ENCODE peak calls at places on chromosomes 7 and 10, in ten cellular contexts. A, E, S, C, V, Q, F, Z, R and U are unnamed samples.

GRCh38 chr10:33935350-33935749 is 600.9 kb upstream of the NRP1 start:
- DNase-seq in A (no peak), E (no peak), S (no peak), C (no peak), V (no peak), Q (no peak), F (no peak), Z (no peak), R (no peak), U (no peak)

GRCh38 chr7:29587195-29587808 is 23.7 kb downstream of the PRR15 start:
- DNase-seq in A (no peak), E (no peak), S (no peak), C (no peak), V (no peak), Q (no peak), F (no peak), Z (no peak), R (no peak), U (no peak)

GRCh38 chr7:79590571-79591274 is 137.3 kb upstream of the MAGI2 start:
- DNase-seq in A (no peak), E (no peak), S (no peak), C (no peak), V (no peak), Q (no peak), F (no peak), Z (no peak), R (no peak), U (no peak)

GRCh38 chr10:35912615-35913170 is 270.6 kb upstream of the FZD8 start:
- DNase-seq in A (no peak), E (no peak), S (no peak), C (no peak), V (peak), Q (no peak), F (no peak), Z (peak), R (no peak), U (peak)

GRCh38 chr10:123402656-123403055 is 248.5 kb downstream of the BUB3 start:
- DNase-seq in A (no peak), E (no peak), S (no peak), C (peak), V (no peak), Q (no peak), F (no peak), Z (no peak), R (no peak), U (no peak)

GRCh38 chr7:157299613-157300405 is 37.0 kb upstream of the DNAJB6 start:
- DNase-seq in A (peak), E (no peak), S (peak), C (no peak), V (no peak), Q (peak), F (no peak), Z (no peak), R (peak), U (no peak)

GRCh38 chr7:50558380-50559051 is 6.7 kb downstream of the DDC start:
- DNase-seq in A (no peak), E (no peak), S (no peak), C (no peak), V (no peak), Q (no peak), F (no peak), Z (no peak), R (no peak), U (no peak)

GRCh38 chr10:33618196-33618595 is 283.7 kb upstream of the NRP1 start:
- DNase-seq in A (no peak), E (no peak), S (no peak), C (no peak), V (no peak), Q (no peak), F (no peak), Z (no peak), R (no peak), U (no peak)

GRCh38 chr7:135169141-135169935 is 1.2 kb downstream of the CYREN start:
- DNase-seq in A (peak), E (no peak), S (peak), C (peak), V (peak), Q (no peak), F (peak), Z (peak), R (peak), U (peak)
- TF ChIP-seq CTCF in A (peak), E (no peak), S (peak), C (peak), V (peak), Q (peak), F (no peak), Z (peak), R (peak), U (peak)

GRCh38 chr10:97905276-97905675 is 55.6 kb downstream of the GOLGA7B start:
- DNase-seq in A (no peak), E (no peak), S (no peak), C (no peak), V (no peak), Q (no peak), F (no peak), Z (no peak), R (no peak), U (no peak)

GRCh38 chr10:97904576-97904975 is 54.9 kb downstream of the GOLGA7B start:
- DNase-seq in A (no peak), E (no peak), S (no peak), C (no peak), V (no peak), Q (peak), F (no peak), Z (no peak), R (no peak), U (no peak)

GRCh38 chr10:97904026-97904410 is 54.4 kb downstream of the GOLGA7B start:
- DNase-seq in A (no peak), E (no peak), S (no peak), C (no peak), V (no peak), Q (peak), F (no peak), Z (no peak), R (no peak), U (no peak)

GRCh38 chr10:97901381-97901780 is 51.7 kb downstream of the GOLGA7B start:
- DNase-seq in A (no peak), E (no peak), S (no peak), C (no peak), V (no peak), Q (no peak), F (no peak), Z (no peak), R (no peak), U (no peak)

DNA sequence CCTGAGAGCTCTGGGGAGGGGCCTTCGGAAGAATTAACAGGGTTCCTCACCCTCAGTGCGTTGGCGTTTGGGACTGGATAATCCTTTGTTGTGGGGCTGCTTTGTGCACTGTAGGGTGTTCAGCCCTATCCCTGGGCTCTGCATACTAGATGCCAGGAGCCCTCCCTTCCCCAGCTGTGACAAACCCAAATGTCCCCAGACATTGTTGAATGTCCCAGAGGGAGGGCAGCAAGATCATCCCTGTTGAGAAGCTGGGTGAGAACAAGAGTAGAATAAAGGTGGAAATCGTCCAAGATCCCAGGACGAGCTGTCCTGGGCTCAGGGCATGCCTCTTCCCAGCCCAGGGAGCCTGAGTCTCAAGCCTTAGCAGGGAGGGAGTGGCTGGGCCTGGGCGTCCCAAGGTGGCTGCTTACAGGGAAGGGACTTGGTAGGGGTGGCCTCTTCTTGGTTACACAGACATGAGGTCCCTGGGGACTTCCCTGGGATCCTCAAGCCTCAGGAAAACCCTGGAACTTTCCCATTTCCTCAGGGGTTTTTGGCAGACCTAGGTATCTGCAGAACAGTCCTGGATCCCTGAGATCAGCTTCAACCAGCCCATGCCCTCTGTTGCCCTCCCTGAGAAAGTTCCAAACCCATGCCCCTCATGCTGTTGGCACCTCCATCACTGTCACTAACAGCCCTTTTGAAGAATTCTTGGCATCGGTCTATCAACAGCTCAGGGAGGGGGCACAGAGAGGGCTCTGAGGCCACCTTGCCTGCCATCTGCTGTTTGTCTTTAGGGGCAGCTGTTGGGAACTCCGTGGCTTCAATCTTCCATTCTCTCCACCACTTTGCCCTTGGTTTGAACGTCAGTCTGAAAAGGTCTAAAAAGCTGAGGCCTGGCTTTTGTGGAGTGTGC is 53.7 kb downstream of the GOLGA7B start:
- DNase-seq in A (no peak), E (no peak), S (no peak), C (no peak), V (no peak), Q (no peak), F (no peak), Z (peak), R (no peak), U (no peak)
- TF ChIP-seq CTCF in A (no peak), E (no peak), S (no peak), C (no peak), V (no peak), Q (no peak), F (no peak), Z (no peak), R (no peak), U (no peak)

GRCh38 chr7:117389871-117390270 is 37.4 kb downstream of the ASZ1 start:
- DNase-seq in A (no peak), E (no peak), S (no peak), C (no peak), V (no peak), Q (no peak), F (no peak), Z (no peak), R (no peak), U (no peak)

GRCh38 chr7:117395743-117396142 is 31.6 kb downstream of the ASZ1 start:
- DNase-seq in A (no peak), E (no peak), S (no peak), C (no peak), V (peak), Q (no peak), F (no peak), Z (peak), R (no peak), U (no peak)

DNA sequence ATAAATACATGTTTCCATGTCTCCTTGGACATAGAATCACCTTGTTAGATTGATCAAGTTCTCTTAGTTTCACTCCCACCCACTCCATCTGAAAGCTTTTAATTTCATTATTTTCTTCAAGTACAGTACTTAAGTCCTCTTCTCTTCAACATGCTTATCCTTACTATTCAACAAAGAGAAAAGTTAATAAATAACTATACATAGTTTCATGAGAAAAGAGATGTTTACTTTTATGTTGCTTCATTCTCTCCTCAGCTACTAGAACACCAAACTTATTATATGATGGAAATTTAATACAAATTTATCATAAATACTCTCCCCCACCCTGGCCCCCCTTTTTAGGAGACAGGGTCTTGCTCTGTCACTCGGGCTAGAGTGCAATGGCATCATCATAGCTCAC is 33.5 kb downstream of the ASZ1 start:
- DNase-seq in A (no peak), E (no peak), S (no peak), C (no peak), V (no peak), Q (no peak), F (no peak), Z (no peak), R (no peak), U (no peak)
- TF ChIP-seq CTCF in A (no peak), E (no peak), S (no peak), C (no peak), V (no peak), Q (no peak), F (no peak), Z (no peak), R (no peak), U (no peak)

GRCh38 chr10:77835669-77836086 is 90.9 kb downstream of the DLG5 start:
- DNase-seq in A (no peak), E (no peak), S (no peak), C (no peak), V (no peak), Q (no peak), F (no peak), Z (no peak), R (no peak), U (no peak)

GRCh38 chr10:77837925-77838595 is 88.5 kb downstream of the DLG5 start:
- DNase-seq in A (no peak), E (no peak), S (no peak), C (no peak), V (no peak), Q (no peak), F (no peak), Z (no peak), R (no peak), U (no peak)

GRCh38 chr10:77834943-77835668 is 91.4 kb downstream of the DLG5 start:
- DNase-seq in A (no peak), E (no peak), S (no peak), C (no peak), V (no peak), Q (no peak), F (no peak), Z (no peak), R (no peak), U (no peak)

GRCh38 chr10:77836299-77836820 is 90.2 kb downstream of the DLG5 start:
- DNase-seq in A (no peak), E (peak), S (no peak), C (peak), V (peak), Q (no peak), F (peak), Z (no peak), R (peak), U (peak)

GRCh38 chr10:77837248-77837924 is 89.2 kb downstream of the DLG5 start:
- DNase-seq in A (peak), E (no peak), S (no peak), C (peak), V (peak), Q (no peak), F (peak), Z (peak), R (peak), U (peak)
- TF ChIP-seq CTCF in A (no peak), E (no peak), S (no peak), C (peak), V (peak), Q (no peak), F (peak), Z (peak), R (no peak), U (no peak)

GRCh38 chr7:37848297-37848696 is at the start of gene NME8:
- DNase-seq in A (no peak), E (no peak), S (no peak), C (no peak), V (no peak), Q (no peak), F (no peak), Z (no peak), R (no peak), U (no peak)

DNA sequence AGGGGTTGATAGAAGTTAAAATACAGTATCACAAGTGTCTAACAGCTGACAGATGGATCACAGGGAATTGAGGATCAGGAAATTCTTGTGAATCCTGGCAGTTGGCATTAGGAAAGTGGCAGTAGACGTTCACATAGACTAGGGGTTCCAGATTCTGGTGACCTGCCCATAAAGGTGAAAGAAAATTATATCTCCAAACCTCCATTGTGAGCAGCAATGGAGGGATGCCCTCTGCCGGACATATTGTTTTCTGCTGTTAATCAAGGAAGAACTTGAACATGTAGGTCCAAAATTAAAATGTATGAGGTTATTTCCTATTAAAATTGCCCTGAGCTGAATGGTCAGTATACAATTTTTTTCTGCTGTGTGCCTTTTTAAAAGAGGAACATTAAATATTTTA is 5.1 kb downstream of the NME8 start:
- DNase-seq in A (peak), E (no peak), S (peak), C (peak), V (no peak), Q (no peak), F (no peak), Z (no peak), R (peak), U (no peak)
- TF ChIP-seq CTCF in A (peak), E (no peak), S (peak), C (peak), V (no peak), Q (no peak), F (no peak), Z (peak), R (peak), U (peak)

GRCh38 chr7:99127636-99128035 is 16.3 kb downstream of the SMURF1 start:
- DNase-seq in A (no peak), E (no peak), S (no peak), C (no peak), V (peak), Q (no peak), F (no peak), Z (no peak), R (no peak), U (no peak)
- TF ChIP-seq CTCF in A (no peak), E (no peak), S (no peak), C (no peak), V (no peak), Q (no peak), F (no peak), Z (no peak), R (no peak), U (no peak)

DNA sequence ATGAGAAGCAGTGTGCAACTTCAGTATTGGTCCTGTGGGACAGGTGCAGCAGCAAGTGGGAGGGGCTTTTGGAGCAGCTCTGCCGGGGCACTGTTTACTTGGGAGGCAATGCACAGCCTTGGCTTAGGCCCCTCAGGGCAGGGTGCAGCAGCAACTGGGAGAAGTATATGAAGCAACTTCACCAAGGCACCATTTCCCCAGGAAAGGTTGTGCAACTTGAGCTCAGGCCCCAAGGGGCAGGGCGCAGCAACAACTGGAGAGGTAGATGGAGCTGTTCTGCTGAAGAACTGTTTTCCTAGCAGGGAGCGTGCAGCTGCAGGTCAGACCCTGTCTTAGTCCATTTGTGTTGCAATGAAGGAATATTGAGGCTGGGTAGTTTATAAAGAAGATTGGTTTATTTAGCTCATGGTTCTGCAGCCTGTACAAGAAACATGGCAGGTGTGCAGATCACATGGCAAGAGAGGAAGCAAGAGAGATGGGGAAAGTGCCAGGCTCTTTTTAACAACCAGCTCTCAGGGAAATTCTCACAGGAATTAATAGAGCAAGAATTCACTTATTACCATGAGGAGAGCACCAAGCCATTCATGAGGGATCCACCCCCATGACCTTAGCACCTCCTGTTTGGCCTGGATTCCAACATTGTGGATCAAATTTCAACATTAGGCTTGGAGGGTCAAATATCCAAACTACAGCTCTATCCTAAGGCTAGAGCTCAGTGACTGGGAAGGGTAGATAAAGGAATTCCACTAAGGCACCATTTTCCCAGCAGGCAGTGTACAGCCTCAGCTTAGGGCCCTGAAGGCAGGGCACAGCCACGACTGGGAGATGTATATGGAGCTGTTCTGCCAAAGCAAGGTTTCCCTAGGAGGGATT is 10.9 kb downstream of the GPR141 start:
- DNase-seq in A (no peak), E (no peak), S (no peak), C (no peak), V (no peak), Q (peak), F (no peak), Z (peak), R (peak), U (no peak)
- TF ChIP-seq CTCF in A (no peak), E (no peak), S (no peak), C (no peak), V (no peak), Q (no peak), F (no peak), Z (peak), R (no peak), U (no peak)

DNA sequence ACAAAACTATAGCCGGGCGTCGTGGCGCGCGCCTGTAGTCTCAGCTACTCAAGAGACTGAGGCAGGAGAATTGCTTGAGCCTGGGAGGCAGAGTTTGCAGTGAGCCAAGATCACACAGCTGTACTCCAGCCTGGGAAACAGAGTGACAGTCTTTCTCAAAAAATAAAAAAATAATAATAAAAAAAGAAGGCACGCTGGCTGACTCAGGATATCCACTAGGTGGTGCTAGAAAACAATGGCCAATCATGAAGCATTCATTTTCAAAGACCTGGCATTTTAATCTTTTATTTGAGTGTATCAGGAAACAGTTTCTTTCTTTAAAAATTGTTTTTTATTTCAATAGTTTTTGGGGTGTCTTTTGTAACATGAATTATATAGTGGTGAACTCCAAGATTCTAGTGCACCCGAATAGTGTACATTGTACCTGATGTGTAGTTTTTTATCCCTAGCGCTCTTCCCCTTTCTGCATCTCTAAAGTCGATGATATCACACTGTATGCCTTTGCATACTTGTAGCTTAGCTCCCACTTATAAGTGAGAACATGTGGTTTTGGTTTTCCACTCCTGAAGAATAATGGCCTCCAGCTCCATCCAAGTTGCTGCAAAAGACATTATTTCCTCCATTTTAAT is 88.6 kb downstream of the LYZL1 start:
- DNase-seq in A (no peak), E (no peak), S (no peak), C (peak), V (peak), Q (no peak), F (no peak), Z (peak), R (peak), U (peak)
- TF ChIP-seq CTCF in A (peak), E (peak), S (peak), C (peak), V (peak), Q (peak), F (peak), Z (peak), R (peak), U (peak)

GRCh38 chr7:2661096-2661449 is 26.9 kb upstream of the AMZ1 start:
- DNase-seq in A (no peak), E (no peak), S (no peak), C (no peak), V (no peak), Q (no peak), F (no peak), Z (no peak), R (no peak), U (no peak)

GRCh38 chr7:2658941-2659340 is 27.2 kb downstream of the TTYH3 start:
- DNase-seq in A (no peak), E (no peak), S (no peak), C (no peak), V (no peak), Q (no peak), F (no peak), Z (no peak), R (no peak), U (no peak)

GRCh38 chr7:2661602-2662272 is 26.3 kb upstream of the AMZ1 start:
- DNase-seq in A (no peak), E (no peak), S (no peak), C (no peak), V (no peak), Q (peak), F (no peak), Z (no peak), R (no peak), U (no peak)

GRCh38 chr7:2659556-2660358 is 28.0 kb downstream of the TTYH3 start:
- DNase-seq in A (no peak), E (no peak), S (no peak), C (no peak), V (no peak), Q (no peak), F (no peak), Z (no peak), R (no peak), U (no peak)

GRCh38 chr7:2660359-2661095 is 27.5 kb upstream of the AMZ1 start:
- DNase-seq in A (no peak), E (no peak), S (no peak), C (no peak), V (no peak), Q (no peak), F (no peak), Z (peak), R (no peak), U (no peak)
- TF ChIP-seq CTCF in A (peak), E (no peak), S (peak), C (peak), V (peak), Q (no peak), F (no peak), Z (peak), R (peak), U (peak)

GRCh38 chr10:3925184-3925583 is 140.2 kb upstream of the KLF6 start:
- DNase-seq in A (no peak), E (no peak), S (no peak), C (no peak), V (no peak), Q (no peak), F (no peak), Z (no peak), R (no peak), U (no peak)
- TF ChIP-seq CTCF in A (no peak), E (no peak), S (no peak), C (no peak), V (no peak), Q (no peak), F (no peak), Z (no peak), R (no peak), U (no peak)